ENCODE peak calls at places on chromosomes 11 and 22, in five cellular contexts. One of them, this sample, is unnamed.

GRCh38 chr11:68470304-68470811 is 9.8 kb downstream of the PPP6R3 start:
- DNase-seq in activated CD8-positive, alpha-beta memory T cell treated with anti-CD3 and anti-CD28 coated beads for 24 hours: no peak
- DNase-seq in fibroblast of lung: no peak
- DNase-seq in cardiac muscle cell: no peak
- DNase-seq in HFF-Myc: no peak
- DNase-seq in this sample: no peak

GRCh38 chr11:128900468-128900867 is 9.3 kb downstream of the KCNJ5 start:
- DNase-seq in fibroblast of lung: no peak
- DNase-seq in activated CD8-positive, alpha-beta memory T cell treated with anti-CD3 and anti-CD28 coated beads for 24 hours: no peak
- DNase-seq in cardiac muscle cell: no peak
- DNase-seq in HFF-Myc: no peak
- DNase-seq in this sample: no peak

GRCh38 chr11:36945384-36945783 is 347.3 kb upstream of the RAG2 start:
- DNase-seq in cardiac muscle cell: peak
- DNase-seq in fibroblast of lung: no peak
- DNase-seq in HFF-Myc: no peak
- DNase-seq in activated CD8-positive, alpha-beta memory T cell treated with anti-CD3 and anti-CD28 coated beads for 24 hours: no peak
- DNase-seq in this sample: no peak

GRCh38 chr11:119985551-119985950 is 152.4 kb downstream of the TRIM29 start:
- DNase-seq in fibroblast of lung: no peak
- DNase-seq in HFF-Myc: no peak
- DNase-seq in activated CD8-positive, alpha-beta memory T cell treated with anti-CD3 and anti-CD28 coated beads for 24 hours: no peak
- DNase-seq in cardiac muscle cell: no peak
- DNase-seq in this sample: no peak

GRCh38 chr22:45672564-45673481 is 1.2 kb downstream of the ATXN10 start:
- DNase-seq in activated CD8-positive, alpha-beta memory T cell treated with anti-CD3 and anti-CD28 coated beads for 24 hours: no peak
- DNase-seq in cardiac muscle cell: no peak
- DNase-seq in fibroblast of lung: no peak
- DNase-seq in HFF-Myc: no peak
- DNase-seq in this sample: no peak

GRCh38 chr11:14418801-14419417 is 59.9 kb upstream of the RRAS2 start:
- DNase-seq in HFF-Myc: no peak
- DNase-seq in activated CD8-positive, alpha-beta memory T cell treated with anti-CD3 and anti-CD28 coated beads for 24 hours: no peak
- DNase-seq in cardiac muscle cell: no peak
- DNase-seq in fibroblast of lung: no peak
- DNase-seq in this sample: no peak

GRCh38 chr11:783581-784015 is 6.3 kb downstream of the CEND1 start:
- DNase-seq in cardiac muscle cell: peak
- DNase-seq in HFF-Myc: peak
- DNase-seq in fibroblast of lung: peak
- DNase-seq in activated CD8-positive, alpha-beta memory T cell treated with anti-CD3 and anti-CD28 coated beads for 24 hours: no peak
- DNase-seq in this sample: no peak

GRCh38 chr11:69834811-69835800 is 15.9 kb upstream of the FGF3 start:
- DNase-seq in cardiac muscle cell: no peak
- DNase-seq in fibroblast of lung: peak
- DNase-seq in HFF-Myc: no peak
- DNase-seq in activated CD8-positive, alpha-beta memory T cell treated with anti-CD3 and anti-CD28 coated beads for 24 hours: peak
- DNase-seq in this sample: no peak

GRCh38 chr11:119846374-119846773 is 117.4 kb upstream of the NECTIN1 start:
- DNase-seq in fibroblast of lung: no peak
- DNase-seq in cardiac muscle cell: no peak
- DNase-seq in activated CD8-positive, alpha-beta memory T cell treated with anti-CD3 and anti-CD28 coated beads for 24 hours: no peak
- DNase-seq in HFF-Myc: no peak
- DNase-seq in this sample: no peak

GRCh38 chr11:45949992-45950407 is 27.5 kb downstream of the LARGE2 start:
- DNase-seq in activated CD8-positive, alpha-beta memory T cell treated with anti-CD3 and anti-CD28 coated beads for 24 hours: no peak
- DNase-seq in HFF-Myc: no peak
- DNase-seq in fibroblast of lung: peak
- DNase-seq in cardiac muscle cell: no peak
- DNase-seq in this sample: no peak

GRCh38 chr11:26247340-26247739 is 84.6 kb upstream of the ANO3 start:
- DNase-seq in cardiac muscle cell: no peak
- DNase-seq in activated CD8-positive, alpha-beta memory T cell treated with anti-CD3 and anti-CD28 coated beads for 24 hours: no peak
- DNase-seq in HFF-Myc: no peak
- DNase-seq in fibroblast of lung: peak
- DNase-seq in this sample: no peak

GRCh38 chr11:113553235-113553634 is 78.0 kb upstream of the DRD2 start:
- DNase-seq in HFF-Myc: peak
- DNase-seq in fibroblast of lung: peak
- DNase-seq in activated CD8-positive, alpha-beta memory T cell treated with anti-CD3 and anti-CD28 coated beads for 24 hours: no peak
- DNase-seq in cardiac muscle cell: no peak
- DNase-seq in this sample: peak

GRCh38 chr11:16096336-16096735 is 260.0 kb downstream of the SOX6 start:
- DNase-seq in activated CD8-positive, alpha-beta memory T cell treated with anti-CD3 and anti-CD28 coated beads for 24 hours: no peak
- DNase-seq in HFF-Myc: no peak
- DNase-seq in fibroblast of lung: peak
- DNase-seq in cardiac muscle cell: no peak
- DNase-seq in this sample: no peak

GRCh38 chr22:44284711-44285110 is 28.0 kb downstream of the SHISAL1 start:
- DNase-seq in fibroblast of lung: no peak
- DNase-seq in HFF-Myc: no peak
- DNase-seq in cardiac muscle cell: no peak
- DNase-seq in activated CD8-positive, alpha-beta memory T cell treated with anti-CD3 and anti-CD28 coated beads for 24 hours: no peak
- DNase-seq in this sample: no peak

GRCh38 chr22:50035131-50035881 is 22.7 kb upstream of the IL17REL start:
- DNase-seq in activated CD8-positive, alpha-beta memory T cell treated with anti-CD3 and anti-CD28 coated beads for 24 hours: no peak
- DNase-seq in HFF-Myc: no peak
- DNase-seq in fibroblast of lung: no peak
- DNase-seq in cardiac muscle cell: no peak
- DNase-seq in this sample: no peak

GRCh38 chr11:942853-943252 is 17.2 kb downstream of the AP2A2 start:
- DNase-seq in HFF-Myc: no peak
- DNase-seq in fibroblast of lung: peak
- DNase-seq in activated CD8-positive, alpha-beta memory T cell treated with anti-CD3 and anti-CD28 coated beads for 24 hours: no peak
- DNase-seq in cardiac muscle cell: no peak
- DNase-seq in this sample: no peak

GRCh38 chr11:120254788-120255518 is 15.0 kb downstream of the POU2F3 start:
- DNase-seq in fibroblast of lung: no peak
- DNase-seq in activated CD8-positive, alpha-beta memory T cell treated with anti-CD3 and anti-CD28 coated beads for 24 hours: no peak
- DNase-seq in cardiac muscle cell: no peak
- DNase-seq in HFF-Myc: no peak
- DNase-seq in this sample: no peak

GRCh38 chr11:69241844-69242582 is 51.9 kb upstream of the MYEOV start:
- DNase-seq in cardiac muscle cell: no peak
- DNase-seq in activated CD8-positive, alpha-beta memory T cell treated with anti-CD3 and anti-CD28 coated beads for 24 hours: no peak
- DNase-seq in HFF-Myc: no peak
- DNase-seq in fibroblast of lung: no peak
- DNase-seq in this sample: no peak

GRCh38 chr11:118608268-118609214 is 1.1 kb downstream of the PHLDB1 start:
- DNase-seq in fibroblast of lung: peak
- DNase-seq in activated CD8-positive, alpha-beta memory T cell treated with anti-CD3 and anti-CD28 coated beads for 24 hours: peak
- DNase-seq in HFF-Myc: no peak
- DNase-seq in cardiac muscle cell: peak
- DNase-seq in this sample: no peak

This sample was measured in smooth muscle cell of the brain vasculature.